ENCODE peak calls at places on chromosomes 5 and 9, in six cellular contexts. X is lung; W is neural progenitor cell; E is A549; D is CD4-positive, CD25-positive, alpha-beta regulatory T cell; Y is adipocyte. K is an unnamed sample.

GRCh38 chr9:23824241-23825142 is 1.5 kb downstream of the ELAVL2 start:
- DNase-seq in W (peak; percentile 90), Y (peak; percentile 65), X (no peak), E (no peak), D (no peak), K (no peak)

GRCh38 chr9:103397868-103398600 is 402.9 kb downstream of the CYLC2 start:
- DNase-seq in D (peak; percentile 8), W (peak; percentile 56), Y (peak; percentile 20), X (peak; percentile 51), E (peak; percentile 21), K (no peak)

GRCh38 chr5:141051526-141051876 is 327 bp downstream of the PCDHB1 start:
- DNase-seq in X (no peak), D (no peak), W (no peak), Y (no peak), E (no peak), K (no peak)

GRCh38 chr5:16051246-16051645 is 128.3 kb downstream of the MARCHF11 start:
- DNase-seq in W (no peak), E (no peak), D (no peak), Y (no peak), X (no peak), K (no peak)

GRCh38 chr5:20538341-20538740 is 550.3 kb upstream of the CDH18 start:
- DNase-seq in E (no peak), D (no peak), W (no peak), X (no peak), Y (no peak), K (no peak)

GRCh38 chr5:124343021-124343420 is 403.4 kb downstream of the ZNF608 start:
- DNase-seq in W (no peak), Y (no peak), E (no peak), D (no peak), X (no peak), K (no peak)

GRCh38 chr5:40569549-40570270 is 110.0 kb upstream of the PTGER4 start:
- DNase-seq in X (no peak), D (no peak), W (no peak), E (no peak), Y (peak; percentile 39), K (no peak)

GRCh38 chr9:125829743-125830142 is 82.6 kb downstream of the PBX3 start:
- DNase-seq in D (peak; percentile 61), E (no peak), W (no peak), Y (peak; percentile 42), X (no peak), K (peak; percentile 58)

GRCh38 chr9:124503713-124504529 is 3.3 kb downstream of the NR5A1 start:
- DNase-seq in X (no peak), E (no peak), W (no peak), Y (no peak), D (no peak), K (no peak)

GRCh38 chr5:79077680-79078365 is 8.3 kb downstream of the BHMT2 start:
- DNase-seq in W (no peak), E (no peak), D (no peak), X (no peak), Y (no peak), K (no peak)

GRCh38 chr5:125470503-125470902 is 724.1 kb upstream of the ZNF608 start:
- DNase-seq in X (no peak), E (no peak), D (no peak), W (no peak), Y (no peak), K (no peak)

GRCh38 chr9:128286435-128286834 is 10.4 kb downstream of the SWI5 start:
- DNase-seq in D (no peak), X (no peak), E (no peak), Y (peak; percentile 45), W (no peak), K (no peak)

GRCh38 chr5:167899490-167899889 is 392.0 kb upstream of the WWC1 start:
- DNase-seq in W (no peak), X (no peak), E (no peak), Y (no peak), D (no peak), K (no peak)

GRCh38 chr5:133688386-133688785 is 76.0 kb upstream of the FSTL4 start:
- DNase-seq in E (no peak), Y (no peak), W (no peak), D (no peak), X (no peak), K (no peak)

GRCh38 chr5:176515396-176515795 is 21.8 kb downstream of the RNF44 start:
- DNase-seq in D (no peak), E (no peak), Y (no peak), W (no peak), X (no peak), K (no peak)

GRCh38 chr5:53994148-53994547 is 316.2 kb downstream of the ARL15 start:
- DNase-seq in D (no peak), Y (peak; percentile 88), X (no peak), W (no peak), E (no peak), K (no peak)

GRCh38 chr9:6938873-6939272 is 181.1 kb downstream of the KDM4C start:
- DNase-seq in E (no peak), Y (no peak), D (no peak), X (no peak), W (no peak), K (no peak)

GRCh38 chr9:18614651-18615050 is 140.7 kb downstream of the ADAMTSL1 start:
- DNase-seq in D (no peak), Y (no peak), W (no peak), X (no peak), E (no peak), K (no peak)

GRCh38 chr9:34451135-34451534 is 7.2 kb downstream of the FAM219A start:
- DNase-seq in D (no peak), X (no peak), Y (no peak), W (no peak), E (no peak), K (no peak)

GRCh38 chr9:20476912-20477311 is 145.4 kb downstream of the MLLT3 start:
- DNase-seq in Y (peak; percentile 78), X (no peak), E (no peak), D (no peak), W (peak; percentile 50), K (no peak)

GRCh38 chr9:121944741-121945191 is 148.3 kb downstream of the TTLL11 start:
- DNase-seq in W (no peak), X (no peak), Y (peak; percentile 60), E (no peak), D (no peak), K (no peak)

GRCh38 chr9:17021379-17021970 is 113.4 kb upstream of the CNTLN start:
- DNase-seq in D (no peak), W (no peak), Y (peak; percentile 76), E (no peak), X (no peak), K (no peak)

GRCh38 chr5:24068507-24068906 is 561.1 kb downstream of the PRDM9 start:
- DNase-seq in W (no peak), X (no peak), Y (no peak), D (no peak), E (no peak), K (no peak)

GRCh38 chr5:1431896-1432295 is 13.3 kb downstream of the SLC6A3 start:
- DNase-seq in E (no peak), Y (no peak), W (no peak), D (no peak), X (no peak), K (no peak)

GRCh38 chr5:1429501-1429900 is 15.7 kb downstream of the SLC6A3 start:
- DNase-seq in W (no peak), E (no peak), Y (no peak), X (no peak), D (no peak), K (no peak)

GRCh38 chr5:1432296-1432695 is 12.9 kb downstream of the SLC6A3 start:
- DNase-seq in E (no peak), D (no peak), Y (no peak), W (no peak), X (no peak), K (no peak)

GRCh38 chr5:1430121-1430795 is 15.0 kb downstream of the SLC6A3 start:
- DNase-seq in W (no peak), Y (no peak), X (no peak), D (no peak), E (no peak), K (no peak)

GRCh38 chr5:1431021-1431811 is 14.0 kb downstream of the SLC6A3 start:
- DNase-seq in W (no peak), E (no peak), Y (no peak), X (no peak), D (no peak), K (no peak)
- H3K9me3 ChIP-seq in W (peaks cover 3% of the 10 kb centered on the region), E (peaks cover 33% of the 10 kb centered on the region), Y (peaks cover 38% of the 10 kb centered on the region), X (peaks cover 24% of the 10 kb centered on the region), D (peaks cover 41% of the 10 kb centered on the region), K (no peaks in the 10 kb centered on the region)

GRCh38 chr9:107895524-107896001 is 406.0 kb upstream of the KLF4 start:
- DNase-seq in X (no peak), W (no peak), E (no peak), D (no peak), Y (peak; percentile 89), K (no peak)
- H3K9me3 ChIP-seq in X (peaks cover 5% of the 10 kb centered on the region), W (no peaks in the 10 kb centered on the region), E (no peaks in the 10 kb centered on the region), D (no peaks in the 10 kb centered on the region), Y (peaks cover 4% of the 10 kb centered on the region), K (no peaks in the 10 kb centered on the region)

DNA sequence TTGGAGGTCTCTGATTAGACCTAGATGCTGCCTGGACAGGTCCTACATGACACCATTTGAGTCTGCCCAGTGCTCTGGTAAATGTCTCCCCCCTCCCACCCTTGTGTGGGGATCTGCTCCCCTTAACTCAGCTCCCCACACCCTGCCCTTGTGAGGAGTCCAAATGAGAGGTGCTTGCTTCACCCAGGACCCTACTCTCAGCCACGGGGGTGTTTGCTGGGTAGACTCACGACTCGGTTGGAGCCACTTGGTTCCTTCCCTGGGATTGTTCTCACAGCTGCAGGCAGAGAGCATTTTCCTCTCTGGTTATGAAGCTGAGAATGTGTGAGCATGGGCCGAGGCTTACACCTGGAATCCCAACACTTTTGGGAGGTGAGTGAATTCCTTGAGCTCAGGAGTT is 204.7 kb downstream of the CDK5RAP2 start:
- DNase-seq in W (no peak), D (no peak), E (no peak), X (no peak), Y (no peak), K (no peak)
- H3K9me3 ChIP-seq in W (no peaks in the 10 kb centered on the region), D (peaks cover 7% of the 10 kb centered on the region), E (peaks cover 23% of the 10 kb centered on the region), X (peaks cover 17% of the 10 kb centered on the region), Y (peaks cover 13% of the 10 kb centered on the region), K (no peaks in the 10 kb centered on the region)

GRCh38 chr9:99591770-99592169 is 229.9 kb upstream of the NR4A3 start:
- DNase-seq in X (no peak), Y (no peak), D (no peak), E (no peak), W (no peak), K (no peak)

GRCh38 chr9:99592834-99593584 is 228.7 kb upstream of the NR4A3 start:
- DNase-seq in E (no peak), D (no peak), W (no peak), X (no peak), Y (no peak), K (no peak)

GRCh38 chr9:99588299-99588698 is 233.4 kb upstream of the NR4A3 start:
- DNase-seq in Y (no peak), X (no peak), D (no peak), W (no peak), E (no peak), K (no peak)

GRCh38 chr9:99588747-99589146 is 232.9 kb upstream of the NR4A3 start:
- DNase-seq in W (no peak), E (no peak), D (no peak), Y (no peak), X (no peak), K (no peak)

DNA sequence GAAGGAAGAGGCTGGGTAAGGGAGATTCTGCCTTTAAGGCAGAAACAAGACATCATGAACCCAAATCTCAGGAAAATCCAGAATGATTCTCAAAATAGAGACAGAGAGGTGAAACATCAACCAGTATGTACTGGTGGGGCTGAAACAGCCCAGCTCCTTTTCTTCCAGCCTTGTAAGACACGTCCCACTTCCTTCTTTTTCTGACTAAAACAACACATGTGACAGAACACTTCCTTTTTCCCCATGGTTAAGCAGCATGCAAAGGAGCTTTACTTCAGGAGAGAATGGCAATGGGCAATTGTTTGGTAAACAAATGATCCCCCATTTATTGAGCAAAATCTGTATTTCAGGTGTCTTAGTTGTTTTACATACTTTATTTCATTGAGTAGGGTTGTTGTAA is 230.8 kb upstream of the NR4A3 start:
- DNase-seq in D (no peak), W (no peak), E (no peak), Y (no peak), X (no peak), K (no peak)
- H3K9me3 ChIP-seq in D (no peaks in the 10 kb centered on the region), W (no peaks in the 10 kb centered on the region), E (no peaks in the 10 kb centered on the region), Y (no peaks in the 10 kb centered on the region), X (no peaks in the 10 kb centered on the region), K (no peaks in the 10 kb centered on the region)

K was measured in CD4-positive, alpha-beta memory T cell.